ENCODE peak calls at places on chromosomes 3 and 15, in five cellular contexts. One of them, this sample, is unnamed.

GRCh38 chr3:2643606-2644005 is 466.6 kb downstream of the IL5RA start:
- DNase-seq in H9: no peak
- DNase-seq in gastrocnemius medialis: no peak
- DNase-seq in HFF-Myc: no peak
- DNase-seq in psoas muscle: no peak
- DNase-seq in this sample: no peak

GRCh38 chr15:94451461-94451860 is 220.1 kb downstream of the MCTP2 start:
- DNase-seq in psoas muscle: no peak
- DNase-seq in H9: no peak
- DNase-seq in gastrocnemius medialis: no peak
- DNase-seq in HFF-Myc: no peak
- DNase-seq in this sample: no peak

GRCh38 chr3:13713396-13713795 is 164.5 kb downstream of the FBLN2 start:
- DNase-seq in psoas muscle: no peak
- DNase-seq in HFF-Myc: no peak
- DNase-seq in gastrocnemius medialis: peak
- DNase-seq in H9: peak
- DNase-seq in this sample: no peak

GRCh38 chr3:12135029-12135634 is 23.6 kb downstream of the TIMP4 start:
- DNase-seq in psoas muscle: peak
- DNase-seq in H9: peak
- DNase-seq in HFF-Myc: no peak
- DNase-seq in gastrocnemius medialis: peak
- DNase-seq in this sample: peak

GRCh38 chr3:176967525-176967924 is 229.8 kb downstream of the TBL1XR1 start:
- DNase-seq in H9: no peak
- DNase-seq in HFF-Myc: no peak
- DNase-seq in gastrocnemius medialis: no peak
- DNase-seq in psoas muscle: no peak
- DNase-seq in this sample: no peak

GRCh38 chr3:171556574-171557145 is 96.5 kb upstream of the TNIK start:
- DNase-seq in H9: no peak
- DNase-seq in gastrocnemius medialis: no peak
- DNase-seq in HFF-Myc: no peak
- DNase-seq in psoas muscle: no peak
- DNase-seq in this sample: no peak

GRCh38 chr3:195265363-195265976 is 5.5 kb downstream of the XXYLT1 start:
- DNase-seq in HFF-Myc: no peak
- DNase-seq in gastrocnemius medialis: no peak
- DNase-seq in psoas muscle: no peak
- DNase-seq in H9: no peak
- DNase-seq in this sample: no peak

GRCh38 chr15:73907018-73907394 is 19.3 kb upstream of the LOXL1 start:
- DNase-seq in H9: no peak
- DNase-seq in psoas muscle: no peak
- DNase-seq in gastrocnemius medialis: no peak
- DNase-seq in HFF-Myc: no peak
- DNase-seq in this sample: no peak

GRCh38 chr3:183230826-183231225 is 22.2 kb upstream of the B3GNT5 start:
- DNase-seq in HFF-Myc: no peak
- DNase-seq in psoas muscle: no peak
- DNase-seq in H9: no peak
- DNase-seq in gastrocnemius medialis: no peak
- DNase-seq in this sample: no peak

GRCh38 chr15:89462198-89462912 is 34.0 kb downstream of the RHCG start:
- DNase-seq in gastrocnemius medialis: no peak
- DNase-seq in psoas muscle: no peak
- DNase-seq in HFF-Myc: no peak
- DNase-seq in H9: no peak
- DNase-seq in this sample: no peak

GRCh38 chr3:30643763-30644462 is 37.5 kb downstream of the TGFBR2 start:
- DNase-seq in HFF-Myc: no peak
- DNase-seq in H9: no peak
- DNase-seq in gastrocnemius medialis: no peak
- DNase-seq in psoas muscle: no peak
- DNase-seq in this sample: no peak
- TF ChIP-seq CTCF in HFF-Myc: no peak
- TF ChIP-seq CTCF in H9: no peak
- TF ChIP-seq CTCF in gastrocnemius medialis: no peak
- TF ChIP-seq CTCF in psoas muscle: no peak
- TF ChIP-seq CTCF in this sample: no peak

DNA sequence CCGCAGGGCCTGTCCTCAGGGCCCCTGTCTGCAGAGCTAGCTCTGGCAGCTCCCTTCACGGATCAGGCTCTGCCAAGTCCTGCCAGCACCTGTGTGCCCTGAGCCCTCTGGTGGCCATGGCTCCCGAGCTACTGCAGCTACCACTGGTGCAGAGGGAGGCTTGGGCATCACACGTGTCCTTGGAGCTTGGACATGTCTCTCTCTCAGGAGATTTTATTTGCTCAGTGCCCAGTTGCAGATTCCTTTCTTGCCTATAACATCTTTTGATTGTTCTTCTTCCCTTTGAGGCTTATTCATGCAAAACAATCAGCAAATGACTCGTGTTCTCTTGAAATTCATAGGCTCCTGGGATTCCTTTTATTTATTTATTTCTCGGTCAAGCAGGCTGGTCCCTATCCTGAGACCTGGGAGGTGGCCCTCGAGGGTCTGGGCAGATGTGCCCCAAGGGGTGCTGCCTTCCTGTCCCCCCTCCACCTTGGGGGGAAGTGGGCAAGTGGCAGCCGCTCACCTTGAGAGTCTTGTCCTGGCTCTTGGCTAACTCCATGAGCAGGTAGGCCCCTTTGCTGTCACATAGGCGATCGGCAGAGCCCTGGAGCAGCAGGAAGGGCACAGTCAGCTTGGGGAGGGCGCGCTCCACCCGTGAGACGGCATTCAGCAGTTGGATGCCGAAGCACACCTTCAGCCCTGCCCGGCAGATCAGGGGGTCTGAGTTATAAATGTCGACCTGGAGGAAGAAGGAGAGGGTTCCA is 21.9 kb downstream of the ABTB1 start:
- DNase-seq in gastrocnemius medialis: peak
- DNase-seq in psoas muscle: peak
- DNase-seq in H9: peak
- DNase-seq in HFF-Myc: no peak
- DNase-seq in this sample: no peak
- TF ChIP-seq CTCF in gastrocnemius medialis: peak
- TF ChIP-seq CTCF in psoas muscle: peak
- TF ChIP-seq CTCF in H9: peak
- TF ChIP-seq CTCF in HFF-Myc: peak
- TF ChIP-seq CTCF in this sample: no peak

DNA sequence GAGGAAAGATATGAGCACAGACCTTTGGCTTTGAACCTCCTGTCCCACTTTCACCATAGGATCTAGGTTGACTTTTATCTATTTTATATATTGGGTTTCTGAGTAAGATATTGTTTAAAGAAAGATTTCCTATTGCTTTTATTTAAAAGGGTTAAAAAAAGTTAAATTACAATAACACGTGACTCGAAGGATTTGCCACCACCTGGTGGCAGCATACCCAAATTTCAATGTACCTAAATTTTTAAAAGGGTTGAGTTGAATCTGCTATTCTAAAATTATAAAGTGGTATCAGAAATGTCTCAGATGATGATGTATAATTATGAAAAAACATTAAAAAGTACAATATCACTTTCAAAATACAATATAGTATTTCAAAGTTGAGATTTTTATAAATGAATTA is 368.4 kb downstream of the MECOM start:
- DNase-seq in psoas muscle: no peak
- DNase-seq in HFF-Myc: no peak
- DNase-seq in gastrocnemius medialis: no peak
- DNase-seq in H9: no peak
- DNase-seq in this sample: no peak
- TF ChIP-seq CTCF in psoas muscle: no peak
- TF ChIP-seq CTCF in HFF-Myc: peak
- TF ChIP-seq CTCF in gastrocnemius medialis: no peak
- TF ChIP-seq CTCF in H9: peak
- TF ChIP-seq CTCF in this sample: no peak

GRCh38 chr3:169564883-169565282 is 98.6 kb downstream of the MECOM start:
- DNase-seq in HFF-Myc: no peak
- DNase-seq in gastrocnemius medialis: no peak
- DNase-seq in psoas muscle: no peak
- DNase-seq in H9: no peak
- DNase-seq in this sample: no peak
- TF ChIP-seq CTCF in HFF-Myc: peak
- TF ChIP-seq CTCF in gastrocnemius medialis: no peak
- TF ChIP-seq CTCF in psoas muscle: no peak
- TF ChIP-seq CTCF in H9: peak
- TF ChIP-seq CTCF in this sample: no peak